ENCODE peak calls at places on chromosomes 3 and 15, in five cellular contexts. I is fibroblast of lung, A is SJSA1, F is endothelial cell of umbilical vein, R is vagina. X is an unnamed sample.

GRCh38 chr15:58545307-58546065 is 113.7 kb downstream of the LIPC start:
- DNase-seq in I (no peak), A (no peak), F (no peak), R (peak), X (no peak)

GRCh38 chr3:81799403-81799802 is 38.0 kb upstream of the GBE1 start:
- DNase-seq in I (peak), A (no peak), F (no peak), R (no peak), X (no peak)

GRCh38 chr3:137768021-137768360 is 3.9 kb downstream of the SOX14 start:
- DNase-seq in I (no peak), A (no peak), F (no peak), R (no peak), X (no peak)

GRCh38 chr3:10196389-10197052 is 31.8 kb downstream of the IRAK2 start:
- DNase-seq in I (peak), A (no peak), F (no peak), R (no peak), X (no peak)

GRCh38 chr3:107458871-107459270 is 63.9 kb upstream of the BBX start:
- DNase-seq in I (peak), A (no peak), F (no peak), R (no peak), X (no peak)

GRCh38 chr15:63048986-63049665 is 6.6 kb downstream of the TPM1 start:
- DNase-seq in I (peak), A (peak), F (peak), R (no peak), X (peak)

GRCh38 chr3:95971573-95971972 is 842.8 kb upstream of the EPHA6 start:
- DNase-seq in I (peak), A (no peak), F (no peak), R (no peak), X (no peak)

GRCh38 chr15:48559270-48559669 is 86.2 kb downstream of the FBN1 start:
- DNase-seq in I (peak), A (peak), F (peak), R (no peak), X (peak)

GRCh38 chr15:74977599-74977998 is 17.8 kb upstream of the SCAMP5 start:
- DNase-seq in I (no peak), A (no peak), F (no peak), R (no peak), X (no peak)

GRCh38 chr3:191238321-191238817 is 39.3 kb downstream of the OSTN start:
- DNase-seq in I (peak), A (peak), F (peak), R (no peak), X (no peak)

GRCh38 chr15:81281925-81282895 is 41.7 kb downstream of the STARD5 start:
- DNase-seq in I (no peak), A (no peak), F (no peak), R (no peak), X (no peak)

GRCh38 chr3:49593046-49593445 is 38.8 kb downstream of the BSN start:
- DNase-seq in I (no peak), A (no peak), F (no peak), R (no peak), X (no peak)

GRCh38 chr3:180063783-180064182 is 27.0 kb upstream of the PEX5L start:
- DNase-seq in I (no peak), A (no peak), F (no peak), R (no peak), X (peak)

GRCh38 chr15:82919231-82919886 is 33.2 kb downstream of the HOMER2 start:
- DNase-seq in I (no peak), A (no peak), F (no peak), R (no peak), X (no peak)

GRCh38 chr3:55620361-55621025 is 133.4 kb upstream of the WNT5A start:
- DNase-seq in I (peak), A (peak), F (no peak), R (no peak), X (peak)

GRCh38 chr3:69671082-69671952 is 67.9 kb upstream of the MITF start:
- DNase-seq in I (peak), A (no peak), F (peak), R (no peak), X (peak)

GRCh38 chr15:98785796-98786581 is 137.7 kb downstream of the IGF1R start:
- DNase-seq in I (no peak), A (no peak), F (no peak), R (no peak), X (peak)

GRCh38 chr3:153162513-153163348 is 705 bp downstream of the RAP2B start:
- DNase-seq in I (peak), A (peak), F (peak), R (no peak), X (peak)

GRCh38 chr3:104385421-104385820 is 981.3 kb upstream of the ALCAM start:
- DNase-seq in I (no peak), A (no peak), F (peak), R (no peak), X (no peak)

GRCh38 chr3:103899328-103899727 is 1464.5 kb downstream of the ZPLD1 start:
- DNase-seq in I (no peak), A (no peak), F (no peak), R (no peak), X (no peak)

GRCh38 chr15:90762109-90762508 is 45.0 kb downstream of the BLM start:
- DNase-seq in I (peak), A (no peak), F (no peak), R (no peak), X (peak)

GRCh38 chr3:101423984-101424888 is 88.8 kb downstream of the SENP7 start:
- DNase-seq in I (no peak), A (no peak), F (no peak), R (no peak), X (no peak)

GRCh38 chr3:32613183-32613582 is 42.5 kb upstream of the DYNC1LI1 start:
- DNase-seq in I (no peak), A (no peak), F (no peak), R (no peak), X (no peak)

GRCh38 chr3:63661242-63661641 is 8.8 kb downstream of the SNTN start:
- DNase-seq in I (peak), A (no peak), F (no peak), R (no peak), X (peak)

GRCh38 chr15:90913398-90913944 is 10.4 kb downstream of the MAN2A2 start:
- DNase-seq in I (no peak), A (no peak), F (no peak), R (no peak), X (no peak)

GRCh38 chr15:78481917-78482316 is 25.5 kb upstream of the HYKK start:
- DNase-seq in I (no peak), A (no peak), F (no peak), R (no peak), X (no peak)

DNA sequence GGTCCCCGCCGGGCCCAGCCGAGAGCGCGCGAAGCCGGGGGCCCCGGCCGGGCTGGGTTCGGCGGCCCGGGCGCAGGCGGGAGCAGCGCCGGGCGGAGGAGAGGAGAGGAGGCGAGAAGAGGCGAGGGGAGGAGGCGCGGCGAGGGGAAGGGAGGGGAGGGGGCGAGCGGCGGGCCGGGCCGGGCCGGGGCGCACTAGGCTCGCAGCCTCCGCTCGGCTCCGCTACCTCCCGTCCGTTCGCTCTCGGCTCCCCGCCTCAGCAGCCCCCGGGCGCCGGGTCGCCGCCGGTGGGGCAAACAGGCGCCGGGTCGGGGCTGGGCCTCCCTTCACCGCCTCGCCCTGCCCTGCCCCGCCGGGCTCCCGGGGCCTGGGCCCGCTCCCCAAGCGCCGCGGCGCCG is 335 bp downstream of the INSYN1 start:
- DNase-seq in I (no peak), A (no peak), F (no peak), R (no peak), X (peak)
- H3K4me3 ChIP-seq in I (peak), A (peak), F (no peak), R (peak), X (peak)

GRCh38 chr3:23099677-23100076 is 103.5 kb upstream of the UBE2E2 start:
- DNase-seq in I (no peak), A (no peak), F (peak), R (no peak), X (no peak)

GRCh38 chr3:23099021-23099420 is 104.1 kb upstream of the UBE2E2 start:
- DNase-seq in I (no peak), A (no peak), F (no peak), R (no peak), X (no peak)

GRCh38 chr3:23096041-23096440 is 107.1 kb upstream of the UBE2E2 start:
- DNase-seq in I (no peak), A (peak), F (no peak), R (no peak), X (no peak)

GRCh38 chr3:23094412-23094811 is 108.7 kb upstream of the UBE2E2 start:
- DNase-seq in I (no peak), A (no peak), F (no peak), R (no peak), X (no peak)

DNA sequence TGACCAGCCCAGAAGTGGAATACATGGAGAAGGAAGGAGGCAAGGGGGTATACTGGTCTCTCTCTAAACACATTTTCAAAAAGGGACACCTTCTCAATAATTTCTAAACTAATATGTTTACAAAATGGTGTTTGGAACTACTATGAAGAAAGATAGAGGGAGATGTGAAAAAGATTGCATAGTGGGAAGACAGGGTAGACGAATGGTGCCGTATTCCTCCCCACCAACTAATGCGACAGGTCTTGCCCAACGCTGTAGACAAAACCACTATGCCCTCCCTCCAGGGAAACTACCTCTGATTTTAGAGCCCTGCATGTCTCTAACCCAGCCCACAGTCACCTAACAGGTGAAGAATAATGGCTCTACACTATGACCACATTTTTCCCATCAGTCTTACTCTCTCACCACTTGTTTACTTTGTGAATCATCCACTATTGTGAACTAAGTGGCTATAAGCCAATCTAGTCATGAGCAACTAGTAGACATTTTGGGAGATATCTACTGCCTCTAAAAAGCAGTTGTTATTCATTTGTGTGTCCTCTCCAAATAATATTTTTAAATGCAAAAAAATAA is 108.2 kb upstream of the UBE2E2 start:
- DNase-seq in I (peak), A (peak), F (peak), R (no peak), X (no peak)
- H3K4me3 ChIP-seq in I (no peak), A (no peak), F (no peak), R (no peak), X (no peak)

DNA sequence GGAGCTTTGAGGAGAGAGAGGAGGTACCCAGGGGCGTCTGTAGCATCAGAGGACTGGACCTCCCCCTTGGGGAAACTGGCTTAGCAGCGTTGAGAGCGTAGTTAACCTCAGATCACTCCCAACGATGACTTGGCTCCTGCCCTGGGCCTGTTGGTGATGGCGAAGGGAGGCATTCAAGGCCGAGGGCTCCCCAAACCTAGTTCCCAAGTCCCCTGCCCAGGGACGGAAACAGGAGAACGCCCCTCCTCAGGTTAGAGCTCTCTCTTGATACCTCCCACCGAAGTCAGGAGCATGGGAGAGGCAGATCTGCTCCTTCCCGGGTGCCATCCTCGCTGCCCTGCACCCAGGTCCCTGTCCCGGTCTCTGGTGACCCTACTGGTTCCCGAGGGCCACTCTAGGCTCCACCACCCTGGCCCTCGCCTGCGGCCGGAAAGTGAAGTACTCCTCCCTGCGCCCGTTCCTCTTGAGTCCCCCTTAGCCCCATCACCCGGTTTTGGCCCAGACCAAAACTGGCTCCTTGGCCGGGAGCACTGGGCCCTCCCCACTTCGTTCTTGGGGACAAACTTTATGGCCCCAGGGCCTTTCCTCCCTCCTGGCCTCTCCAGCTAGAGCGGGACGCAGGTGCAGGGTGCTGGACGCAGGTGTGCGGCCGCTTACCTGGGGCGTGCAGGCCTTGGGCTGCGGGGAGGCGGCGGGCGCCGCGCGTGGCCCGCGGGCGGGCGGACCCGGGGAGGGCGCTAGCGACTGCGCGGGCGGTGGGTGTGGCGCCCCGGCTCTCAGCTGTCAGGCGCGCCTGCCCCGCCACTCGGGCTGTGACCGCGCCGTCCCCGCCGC is 2.6 kb upstream of the SKOR1 start:
- DNase-seq in I (no peak), A (no peak), F (no peak), R (no peak), X (no peak)
- H3K4me3 ChIP-seq in I (no peak), A (no peak), F (no peak), R (no peak), X (peak)

GRCh38 chr3:5123937-5124336 is 1.8 kb downstream of the ARL8B start:
- DNase-seq in I (no peak), A (no peak), F (no peak), R (no peak), X (no peak)
- H3K4me3 ChIP-seq in I (peak), A (no peak), F (no peak), R (peak), X (peak)

GRCh38 chr3:154430014-154430413 is at the start of gene GPR149:
- DNase-seq in I (no peak), A (no peak), F (peak), R (no peak), X (no peak)
- H3K4me3 ChIP-seq in I (peak), A (no peak), F (no peak), R (peak), X (no peak)

GRCh38 chr3:187747506-187747905 is 2.2 kb upstream of the BCL6 start:
- DNase-seq in I (no peak), A (no peak), F (no peak), R (no peak), X (no peak)
- H3K4me3 ChIP-seq in I (no peak), A (no peak), F (no peak), R (no peak), X (peak)

GRCh38 chr3:46844851-46845250 is 18.4 kb downstream of the MYL3 start:
- DNase-seq in I (peak), A (no peak), F (no peak), R (no peak), X (no peak)
- H3K4me3 ChIP-seq in I (no peak), A (peak), F (no peak), R (peak), X (no peak)

DNA sequence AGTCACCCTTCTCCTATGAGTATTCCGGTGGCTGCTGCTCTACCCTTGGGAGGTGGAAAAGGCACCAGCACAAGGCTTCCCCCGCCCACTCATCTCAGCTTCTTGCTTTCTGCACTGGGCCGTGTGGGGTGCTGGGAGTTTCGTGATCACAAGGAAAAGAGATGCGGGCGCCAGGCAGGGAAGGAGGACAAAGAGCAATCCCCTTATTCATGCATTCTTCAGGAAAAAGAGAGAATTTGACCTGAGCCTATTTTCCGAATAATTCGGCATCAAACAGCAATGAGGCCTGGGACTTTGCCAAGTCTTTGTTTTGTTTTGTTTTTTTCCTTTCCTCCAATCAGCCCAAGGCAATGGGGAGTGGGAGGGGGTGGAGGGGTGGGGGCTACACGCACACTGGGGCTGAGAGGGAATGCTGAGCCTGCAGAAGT is 102.1 kb upstream of the LPP start:
- DNase-seq in I (peak), A (no peak), F (no peak), R (no peak), X (no peak)
- H3K4me3 ChIP-seq in I (no peak), A (no peak), F (no peak), R (no peak), X (no peak)